ENCODE peak calls at places on chromosomes 4 and X, in eight cellular contexts. V, B, S, M, L, A, Z and N are unnamed samples.

GRCh38 chr4:20612313-20612712 is 87.9 kb upstream of the PACRGL start:
- DNase-seq in S (no peak), A (no peak), V (no peak), L (no peak), Z (no peak), B (peak; percentile 36), M (no peak), N (no peak)

GRCh38 chr4:182258441-182259031 is 15.3 kb downstream of the TENM3 start:
- DNase-seq in Z (no peak), B (no peak), V (no peak), L (no peak), M (no peak), A (no peak), S (no peak), N (no peak)

GRCh38 chr4:4461850-4462249 is 74.9 kb downstream of the NSG1 start:
- DNase-seq in Z (no peak), L (no peak), M (peak; percentile 65), S (peak; percentile 72), A (no peak), B (no peak), V (no peak), N (no peak)

GRCh38 chr4:145763399-145763798 is 83.5 kb downstream of the C4orf51 start:
- DNase-seq in A (no peak), M (no peak), Z (no peak), B (no peak), L (no peak), V (no peak), S (no peak), N (no peak)

GRCh38 chr4:168645933-168646768 is 149.3 kb downstream of the PALLD start:
- DNase-seq in Z (no peak), L (no peak), V (no peak), M (peak; percentile 65), B (no peak), A (no peak), S (peak; percentile 47), N (no peak)

GRCh38 chrX:21943460-21944135 is 3.1 kb downstream of the SMS start:
- DNase-seq in S (no peak), V (no peak), Z (no peak), M (no peak), A (peak; percentile 86), L (no peak), B (peak; percentile 83), N (peak; percentile 43)

GRCh38 chrX:14819766-14820165 is 53.1 kb downstream of the FANCB start:
- DNase-seq in B (no peak), S (no peak), V (no peak), L (no peak), M (no peak), A (no peak), Z (no peak), N (no peak)

GRCh38 chr4:26736621-26737020 is 124.0 kb upstream of the STIM2 start:
- DNase-seq in M (no peak), A (peak; percentile 43), B (no peak), Z (peak; percentile 71), V (no peak), L (no peak), S (no peak), N (no peak)

GRCh38 chrX:15790766-15791380 is 589 bp downstream of the ZRSR2 start:
- DNase-seq in M (peak; percentile 17), Z (no peak), V (no peak), S (peak; percentile 4), A (peak; percentile 27), L (peak; percentile 20), B (peak; percentile 4), N (peak; percentile 1)

GRCh38 chrX:11193035-11193469 is 81.9 kb downstream of the HCCS start:
- DNase-seq in V (no peak), Z (no peak), A (peak; percentile 17), S (no peak), L (no peak), B (peak; percentile 53), M (no peak), N (no peak)

GRCh38 chrX:1545776-1546408 is 8.9 kb upstream of the P2RY8 start:
- DNase-seq in B (no peak), M (no peak), S (no peak), L (no peak), V (no peak), Z (no peak), A (no peak), N (no peak)

GRCh38 chrX:150688911-150689451 is 4.2 kb upstream of the MTMR1 start:
- DNase-seq in B (peak; percentile 97), S (peak; percentile 22), Z (no peak), V (no peak), L (no peak), A (peak; percentile 86), M (no peak), N (peak; percentile 100)

GRCh38 chrX:108186811-108187210 is 95.2 kb downstream of the ATG4A start:
- DNase-seq in M (no peak), L (no peak), Z (no peak), V (no peak), S (peak; percentile 16), A (peak; percentile 55), B (peak; percentile 86), N (peak; percentile 87)

GRCh38 chr4:40733752-40734151 is 16.0 kb upstream of the NSUN7 start:
- DNase-seq in Z (no peak), M (no peak), S (no peak), L (no peak), B (no peak), A (no peak), V (no peak), N (no peak)

GRCh38 chr4:40734497-40734896 is 15.3 kb upstream of the NSUN7 start:
- DNase-seq in B (no peak), V (no peak), A (no peak), S (no peak), L (no peak), Z (no peak), M (no peak), N (no peak)

GRCh38 chr4:40729555-40729954 is 20.2 kb upstream of the NSUN7 start:
- DNase-seq in B (no peak), M (no peak), L (no peak), Z (no peak), A (no peak), V (no peak), S (no peak), N (no peak)

GRCh38 chr4:40728341-40728740 is 21.4 kb upstream of the NSUN7 start:
- DNase-seq in V (no peak), B (no peak), M (no peak), Z (no peak), S (no peak), L (no peak), A (no peak), N (no peak)

DNA sequence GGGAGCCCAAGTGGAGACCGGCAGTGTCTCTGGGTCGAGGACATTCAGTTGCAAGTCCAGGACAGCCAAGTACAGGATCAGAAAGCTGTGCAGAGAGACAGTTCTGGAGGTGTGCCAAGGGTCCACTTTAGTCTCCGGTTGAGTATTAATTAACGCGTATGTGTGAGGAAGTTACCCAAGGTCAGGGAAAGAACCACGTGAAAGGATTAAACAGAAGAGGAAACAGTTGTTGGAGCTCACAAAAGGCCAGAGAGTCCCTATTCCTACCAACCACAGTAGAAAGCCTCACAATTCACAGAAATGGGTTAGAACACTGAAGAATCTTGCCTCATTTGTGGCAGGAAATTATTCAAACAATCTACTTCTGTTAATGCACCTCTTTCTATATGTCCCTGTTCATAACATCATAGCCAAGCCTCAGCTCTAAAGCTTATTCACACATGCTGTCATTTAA is 17.9 kb upstream of the NSUN7 start:
- DNase-seq in L (no peak), Z (no peak), V (no peak), B (no peak), M (peak; percentile 28), S (peak; percentile 61), A (no peak), N (no peak)
- H3K9me2 ChIP-seq in L (no peaks in the 10 kb centered on the region), Z (no peaks in the 10 kb centered on the region), V (no peaks in the 10 kb centered on the region), B (no peaks in the 10 kb centered on the region), M (no peaks in the 10 kb centered on the region), S (no peaks in the 10 kb centered on the region), A (no peaks in the 10 kb centered on the region), N (no peaks in the 10 kb centered on the region)

GRCh38 chr4:253936-254756 is 51.1 kb downstream of the ZNF732 start:
- DNase-seq in M (no peak), B (no peak), V (no peak), A (no peak), L (no peak), S (no peak), Z (no peak), N (no peak)
- H3K9me3 ChIP-seq in M (peaks cover 38% of the 10 kb centered on the region), B (peaks cover 46% of the 10 kb centered on the region), V (no peaks in the 10 kb centered on the region), A (peaks cover 19% of the 10 kb centered on the region), L (peaks cover 65% of the 10 kb centered on the region), S (peaks cover 34% of the 10 kb centered on the region), Z (peaks cover 55% of the 10 kb centered on the region), N (no peaks in the 10 kb centered on the region)

GRCh38 chr4:183356931-183357675 is 34.9 kb upstream of the CLDN24 start:
- DNase-seq in M (no peak), L (no peak), V (no peak), Z (no peak), A (no peak), B (no peak), S (no peak), N (no peak)
- H2AFZ ChIP-seq in M (no peak overlapping the region), L (no peak overlapping the region), V (no peak overlapping the region), Z (no peak overlapping the region), A (no peak overlapping the region), B (no peak overlapping the region), S (no peak overlapping the region), N (no peak overlapping the region)

DNA sequence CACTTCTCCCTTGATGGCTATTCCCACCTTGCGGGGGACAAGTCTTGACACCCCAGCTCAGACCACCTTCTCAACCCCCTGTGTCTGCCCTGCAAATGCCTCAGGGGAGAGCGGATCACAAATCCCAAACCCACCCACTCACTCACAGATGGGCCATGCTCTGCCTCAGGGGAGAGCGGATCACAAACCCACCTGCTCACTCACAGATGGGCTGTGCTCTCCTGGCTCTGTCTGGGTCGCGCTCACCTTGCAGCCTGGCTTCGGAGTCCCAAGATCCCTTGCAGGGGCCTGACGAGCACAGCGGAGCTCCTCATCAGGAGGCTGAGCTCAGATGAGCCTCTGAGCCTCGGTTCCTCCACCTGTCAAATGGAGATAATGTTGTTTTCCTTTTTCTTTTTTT is 38.6 kb downstream of the HTRA3 start:
- DNase-seq in L (no peak), B (no peak), Z (no peak), V (no peak), A (no peak), S (no peak), M (no peak), N (no peak)
- H3K9me2 ChIP-seq in L (no peaks in the 10 kb centered on the region), B (no peaks in the 10 kb centered on the region), Z (no peaks in the 10 kb centered on the region), V (no peaks in the 10 kb centered on the region), A (no peaks in the 10 kb centered on the region), S (no peaks in the 10 kb centered on the region), M (no peaks in the 10 kb centered on the region), N (no peaks in the 10 kb centered on the region)

GRCh38 chr4:176849076-176849475 is 56.4 kb upstream of the VEGFC start:
- DNase-seq in B (no peak), A (peak; percentile 23), V (no peak), M (no peak), Z (no peak), S (no peak), L (no peak), N (no peak)
- H3K9me3 ChIP-seq in B (peaks cover 5% of the 10 kb centered on the region), A (peaks cover 7% of the 10 kb centered on the region), V (no peaks in the 10 kb centered on the region), M (peaks cover 20% of the 10 kb centered on the region), Z (no peaks in the 10 kb centered on the region), S (no peaks in the 10 kb centered on the region), L (no peaks in the 10 kb centered on the region), N (no peaks in the 10 kb centered on the region)